ENCODE peak calls at places on chromosomes 12 and 14, in ten cellular contexts. P is brain microvascular endothelial cell; R is stromal cell of bone marrow; N is ACHN; Q is naive thymus-derived CD4-positive, alpha-beta T cell; A is neuronal stem cell; W is fibroblast of villous mesenchyme; D is activated CD4-positive, alpha-beta T cell treated with anti-CD3 and anti-CD28 coated beads, Interleukin-2, amount 10 ng/mL, durations not matched to agents 7 days and 5 days; M is stimulated activated CD8-positive, alpha-beta memory T cell treated with anti-CD3 and anti-CD28 coated beads, Interleukin-7, amount 100 ng/mL, for 24 hours; J is T follicular helper cell. H is an unnamed sample.

GRCh38 chr14:77059276-77059934 is 30.9 kb upstream of the IRF2BPL start:
- DNase-seq in Q (no peak), M (no peak), R (peak), J (peak), W (peak), A (no peak), P (peak), N (no peak), D (no peak), H (peak)

GRCh38 chr12:55681142-55682077 is 26.3 kb downstream of the ITGA7 start:
- DNase-seq in P (peak), W (peak), M (no peak), J (no peak), R (peak), N (peak), D (no peak), Q (no peak), A (peak), H (peak)

GRCh38 chr12:113135178-113136127 is at the start of gene RASAL1:
- DNase-seq in J (peak), R (no peak), P (no peak), Q (peak), M (peak), N (peak), W (no peak), A (no peak), D (peak), H (peak)

GRCh38 chr14:72513994-72514659 is 379.8 kb downstream of the DPF3 start:
- DNase-seq in M (no peak), R (peak), J (no peak), W (peak), Q (no peak), N (peak), P (no peak), A (no peak), D (peak), H (peak)

GRCh38 chr12:124279315-124279714 is 15.6 kb upstream of the RFLNA start:
- DNase-seq in Q (no peak), P (no peak), J (no peak), R (no peak), A (no peak), D (no peak), N (no peak), W (no peak), M (no peak), H (no peak)

GRCh38 chr12:20453756-20454310 is 85.5 kb downstream of the PDE3A start:
- DNase-seq in N (no peak), Q (no peak), W (no peak), R (no peak), D (no peak), P (no peak), A (no peak), M (no peak), J (no peak), H (no peak)

GRCh38 chr12:88419794-88420193 is 160.5 kb downstream of the KITLG start:
- DNase-seq in N (no peak), J (no peak), P (peak), W (no peak), M (no peak), R (no peak), D (no peak), Q (no peak), A (no peak), H (no peak)

GRCh38 chr12:114361992-114362391 is 44.0 kb downstream of the TBX5 start:
- DNase-seq in P (no peak), N (no peak), J (no peak), Q (no peak), R (no peak), D (no peak), A (no peak), M (no peak), W (no peak), H (no peak)

GRCh38 chr12:753401-754237 is 1.2 kb downstream of the WNK1 start:
- DNase-seq in W (peak), N (peak), D (peak), M (peak), R (no peak), Q (peak), J (peak), P (no peak), A (no peak), H (peak)

GRCh38 chr14:105891631-105892452 is 365.5 kb downstream of the TMEM121 start:
- DNase-seq in M (no peak), W (no peak), D (no peak), N (no peak), R (no peak), A (no peak), Q (no peak), J (no peak), P (no peak), H (no peak)

GRCh38 chr12:113222730-113223531 is 1.7 kb downstream of the TPCN1 start:
- DNase-seq in D (peak), J (no peak), Q (peak), M (no peak), P (peak), W (peak), A (no peak), R (peak), N (peak), H (peak)

GRCh38 chr14:96567289-96567899 is 65.2 kb downstream of the PAPOLA start:
- DNase-seq in Q (peak), J (no peak), A (no peak), P (peak), N (peak), M (no peak), R (peak), W (peak), D (peak), H (peak)

GRCh38 chr14:25516838-25517237 is 466.9 kb upstream of the STXBP6 start:
- DNase-seq in A (no peak), N (peak), D (no peak), W (no peak), P (no peak), R (no peak), J (no peak), Q (no peak), M (no peak), H (peak)

GRCh38 chr12:114213055-114213561 is 192.8 kb downstream of the TBX5 start:
- DNase-seq in P (no peak), A (no peak), D (no peak), J (no peak), R (no peak), Q (no peak), W (no peak), N (no peak), M (no peak), H (peak)

GRCh38 chr12:47775100-47775911 is 2.3 kb downstream of the SLC48A1 start:
- DNase-seq in W (peak), M (no peak), R (no peak), P (no peak), N (peak), D (no peak), A (no peak), J (no peak), Q (no peak), H (no peak)

GRCh38 chr12:89621511-89621910 is 87.1 kb downstream of the ATP2B1 start:
- DNase-seq in P (no peak), M (no peak), N (no peak), J (no peak), D (no peak), R (no peak), Q (no peak), W (peak), A (no peak), H (no peak)

GRCh38 chr14:104186575-104186974 is 48.2 kb downstream of the KIF26A start:
- DNase-seq in A (no peak), N (no peak), D (no peak), Q (no peak), P (no peak), R (no peak), W (no peak), J (no peak), M (no peak), H (no peak)

GRCh38 chr12:90925562-90925961 is 29.4 kb downstream of the CCER1 start:
- DNase-seq in Q (no peak), A (no peak), W (no peak), P (no peak), D (no peak), J (no peak), M (no peak), N (no peak), R (no peak), H (no peak)

GRCh38 chr14:80358112-80358511 is 146.8 kb upstream of the DIO2 start:
- DNase-seq in Q (no peak), W (peak), N (no peak), M (no peak), R (no peak), D (no peak), A (no peak), P (no peak), J (no peak), H (no peak)